ENCODE peak calls at places on chromosomes 12 and 14, in six cellular contexts. R, V, O, A, X and T are unnamed samples.

GRCh38 chr12:100688451-100688864 is 106.1 kb upstream of the ANO4 start:
- DNase-seq in R (no peak), V (no peak), O (no peak), A (no peak), X (no peak), T (no peak)

GRCh38 chr14:90678846-90679362 is 137.3 kb downstream of the TTC7B start:
- DNase-seq in R (no peak), V (no peak), O (no peak), A (no peak), X (no peak), T (no peak)

GRCh38 chr14:69909831-69910550 is 30.8 kb downstream of the SMOC1 start:
- DNase-seq in R (no peak), V (no peak), O (no peak), A (no peak), X (no peak), T (no peak)

GRCh38 chr12:97967831-97968230 is 505.2 kb downstream of the RMST start:
- DNase-seq in R (no peak), V (no peak), O (no peak), A (no peak), X (no peak), T (no peak)

GRCh38 chr12:83157604-83158003 is 470.9 kb downstream of the TMTC2 start:
- DNase-seq in R (no peak), V (no peak), O (no peak), A (no peak), X (no peak), T (no peak)

GRCh38 chr12:57005980-57006808 is at the start of gene ZBTB39:
- DNase-seq in R (peak; percentile 80), V (peak; percentile 61), O (peak; percentile 88), A (peak; percentile 60), X (peak; percentile 58), T (peak; percentile 86)

GRCh38 chr14:68789798-68790655 is 2.8 kb downstream of the ZFP36L1 start:
- DNase-seq in R (peak; percentile 54), V (no peak), O (no peak), A (no peak), X (peak; percentile 32), T (peak; percentile 18)

GRCh38 chr14:91968280-91968679 is 20.8 kb upstream of the FBLN5 start:
- DNase-seq in R (peak; percentile 68), V (no peak), O (no peak), A (peak; percentile 38), X (no peak), T (no peak)

GRCh38 chr14:20093442-20093841 is 17.1 kb upstream of the OR4K17 start:
- DNase-seq in R (no peak), V (no peak), O (no peak), A (no peak), X (no peak), T (no peak)

GRCh38 chr12:113096675-113097461 is 38.7 kb downstream of the RASAL1 start:
- DNase-seq in R (no peak), V (no peak), O (no peak), A (no peak), X (no peak), T (no peak)

GRCh38 chr12:77947326-77947725 is 116.6 kb downstream of the NAV3 start:
- DNase-seq in R (no peak), V (no peak), O (no peak), A (no peak), X (no peak), T (no peak)